ENCODE peak calls at places on chromosomes 2 and 18, in eight cellular contexts. E is HTR-8/SVneo; S is non-pigmented ciliary epithelial cell; M is kidney glomerular epithelial cell; I is A172; H is stimulated activated CD4-positive, alpha-beta T cell treated with anti-CD3 and anti-CD28 coated beads, Interleukin-4, amount 100 ng/mL, for 48 hours; U is ovary; L is amygdala. R is an unnamed sample.

GRCh38 chr2:3461781-3462492 is 57.4 kb downstream of the ADI1 start:
- DNase-seq in E (peak; percentile 69), M (peak; percentile 30), I (peak; percentile 56), L (no peak), S (no peak), H (peak; percentile 17), U (no peak), R (peak; percentile 35)

GRCh38 chr2:122598784-122599183 is 843.3 kb downstream of the TSN start:
- DNase-seq in S (no peak), I (no peak), H (no peak), E (no peak), M (no peak), U (no peak), L (no peak), R (no peak)

GRCh38 chr2:70541481-70542020 is 12.1 kb downstream of the TGFA start:
- DNase-seq in E (no peak), M (peak; percentile 51), H (no peak), S (no peak), I (peak; percentile 80), U (no peak), L (peak; percentile 31), R (no peak)

GRCh38 chr18:9808530-9809241 is 77.1 kb upstream of the TXNDC2 start:
- DNase-seq in U (no peak), I (peak; percentile 34), E (no peak), H (no peak), S (no peak), M (no peak), L (peak; percentile 24), R (no peak)

GRCh38 chr18:47717257-47717656 is 213.2 kb downstream of the SMAD2 start:
- DNase-seq in M (no peak), U (no peak), E (no peak), I (no peak), L (no peak), H (no peak), S (no peak), R (no peak)

GRCh38 chr2:140506606-140507005 is 1624.2 kb downstream of the LRP1B start:
- DNase-seq in E (peak; percentile 10), U (no peak), S (peak; percentile 90), L (no peak), I (peak; percentile 45), H (no peak), M (no peak), R (no peak)

GRCh38 chr18:69590150-69590549 is 189.5 kb downstream of the DOK6 start:
- DNase-seq in E (no peak), S (no peak), U (no peak), H (no peak), I (peak; percentile 1), L (no peak), M (no peak), R (no peak)

GRCh38 chr2:205892141-205893064 is 193.6 kb downstream of the INO80D start:
- DNase-seq in H (no peak), E (no peak), I (no peak), M (no peak), S (peak; percentile 4), U (peak; percentile 30), L (no peak), R (no peak)

GRCh38 chr2:80338794-80339193 is 34.2 kb upstream of the LRRTM1 start:
- DNase-seq in S (no peak), L (no peak), I (no peak), M (no peak), H (no peak), U (no peak), E (no peak), R (no peak)

GRCh38 chr2:9207641-9208301 is 1.2 kb downstream of the ASAP2 start:
- DNase-seq in M (no peak), L (no peak), H (no peak), U (peak; percentile 43), I (peak; percentile 51), E (peak; percentile 43), S (no peak), R (no peak)

GRCh38 chr2:17303054-17303453 is 215.2 kb downstream of the RAD51AP2 start:
- DNase-seq in L (no peak), H (no peak), M (peak; percentile 40), I (peak; percentile 87), S (peak; percentile 89), U (no peak), E (no peak), R (no peak)

GRCh38 chr2:27735263-27735904 is 36.1 kb upstream of the MRPL33 start:
- DNase-seq in I (no peak), E (no peak), L (no peak), H (peak; percentile 65), U (peak; percentile 80), S (no peak), M (peak; percentile 59), R (no peak)

GRCh38 chr2:194380011-194380410 is 1277.0 kb upstream of the SLC39A10 start:
- DNase-seq in U (no peak), E (no peak), M (no peak), H (no peak), S (no peak), L (no peak), I (no peak), R (no peak)

GRCh38 chr18:77111449-77112160 is 21.0 kb downstream of the MBP start:
- DNase-seq in H (no peak), L (no peak), E (no peak), I (no peak), S (no peak), M (no peak), U (no peak), R (no peak)

GRCh38 chr18:45467307-45467706 is 148.0 kb upstream of the SLC14A2 start:
- DNase-seq in S (no peak), I (no peak), L (no peak), H (no peak), E (no peak), U (no peak), M (no peak), R (no peak)

GRCh38 chr2:119338826-119339561 is 27.6 kb downstream of the C2orf76 start:
- DNase-seq in L (no peak), M (no peak), H (no peak), I (no peak), E (no peak), S (no peak), U (no peak), R (no peak)

GRCh38 chr2:108235577-108235976 is 4.2 kb upstream of the SULT1C3 start:
- DNase-seq in H (no peak), U (no peak), L (no peak), M (no peak), I (no peak), S (no peak), E (no peak), R (no peak)

GRCh38 chr2:1830936-1831616 is 86.8 kb upstream of the PXDN start:
- DNase-seq in I (peak; percentile 18), S (no peak), E (no peak), L (no peak), U (no peak), M (no peak), H (no peak), R (no peak)

GRCh38 chr2:153477096-153477555 is 1.4 kb downstream of the RPRM start:
- DNase-seq in U (peak; percentile 47), I (no peak), S (no peak), E (no peak), M (no peak), L (no peak), H (no peak), R (no peak)

GRCh38 chr2:160376576-160376975 is 117.0 kb downstream of the RBMS1 start:
- DNase-seq in I (peak; percentile 55), H (no peak), S (no peak), E (no peak), M (peak; percentile 42), U (no peak), L (no peak), R (no peak)

GRCh38 chr18:27549335-27550039 is 364.4 kb upstream of the CHST9 start:
- DNase-seq in M (no peak), S (no peak), L (no peak), H (no peak), I (no peak), E (no peak), U (no peak), R (no peak)

GRCh38 chr2:69225933-69226332 is 161.1 kb downstream of the GFPT1 start:
- DNase-seq in I (no peak), E (no peak), H (no peak), M (peak; percentile 18), L (no peak), U (no peak), S (peak; percentile 28), R (no peak)

GRCh38 chr2:69126341-69126740 is 113.4 kb downstream of the ANTXR1 start:
- DNase-seq in E (no peak), U (no peak), M (no peak), L (no peak), S (no peak), I (no peak), H (no peak), R (no peak)

GRCh38 chr2:127893494-127893893 is 7.7 kb upstream of the AMMECR1L start:
- DNase-seq in L (no peak), S (no peak), H (no peak), M (no peak), I (no peak), E (no peak), U (no peak), R (no peak)

GRCh38 chr2:121071058-121071504 is 213.9 kb downstream of the TFCP2L1 start:
- DNase-seq in E (peak; percentile 70), I (peak; percentile 54), S (no peak), H (peak; percentile 36), L (peak; percentile 20), M (peak; percentile 59), U (peak; percentile 90), R (no peak)

GRCh38 chr2:72828840-72829507 is 3.1 kb upstream of the EXOC6B start:
- DNase-seq in H (no peak), S (no peak), U (no peak), E (no peak), L (no peak), M (no peak), I (no peak), R (no peak)

GRCh38 chr2:30790879-30791278 is 16.4 kb downstream of the CAPN13 start:
- DNase-seq in H (no peak), L (no peak), E (no peak), U (no peak), I (no peak), S (no peak), M (no peak), R (no peak)

GRCh38 chr2:25936889-25937545 is 45.3 kb downstream of the KIF3C start:
- DNase-seq in L (no peak), U (no peak), H (no peak), I (peak; percentile 26), E (no peak), S (no peak), M (no peak), R (no peak)

GRCh38 chr2:120990451-120990871 is 254.8 kb downstream of the GLI2 start:
- DNase-seq in U (no peak), M (no peak), I (no peak), H (no peak), L (no peak), E (no peak), S (no peak), R (no peak)